ENCODE peak calls at places on chromosomes 3 and 15, in ten cellular contexts. One of them, this sample, is unnamed. For H3K4me1, the result is how much of the 10 kb centered on the place peaks cover.

GRCh38 chr3:5875056-5875455 is 687.5 kb downstream of the EDEM1 start:
- DNase-seq in fibroblast of lung: no peak
- DNase-seq in heart left ventricle: no peak
- DNase-seq in Peyer's patch: no peak
- DNase-seq in psoas muscle: no peak
- DNase-seq in heart right ventricle: no peak
- DNase-seq in HepG2: no peak
- DNase-seq in ovary: no peak
- DNase-seq in A673: no peak
- DNase-seq in iPS DF 6.9: no peak
- DNase-seq in this sample: no peak

GRCh38 chr15:32657198-32657886 is 15.8 kb downstream of the SCG5 start:
- DNase-seq in Peyer's patch: no peak
- DNase-seq in HepG2: no peak
- DNase-seq in iPS DF 6.9: no peak
- DNase-seq in ovary: no peak
- DNase-seq in fibroblast of lung: no peak
- DNase-seq in heart right ventricle: no peak
- DNase-seq in psoas muscle: no peak
- DNase-seq in heart left ventricle: no peak
- DNase-seq in A673: no peak
- DNase-seq in this sample: no peak

GRCh38 chr3:39178553-39178952 is 13.8 kb downstream of the XIRP1 start:
- DNase-seq in ovary: no peak
- DNase-seq in heart left ventricle: no peak
- DNase-seq in A673: no peak
- DNase-seq in fibroblast of lung: peak
- DNase-seq in HepG2: no peak
- DNase-seq in psoas muscle: no peak
- DNase-seq in Peyer's patch: no peak
- DNase-seq in heart right ventricle: no peak
- DNase-seq in iPS DF 6.9: no peak
- DNase-seq in this sample: no peak

GRCh38 chr3:134754768-134755559 is 40.1 kb upstream of the EPHB1 start:
- DNase-seq in heart right ventricle: peak
- DNase-seq in Peyer's patch: peak
- DNase-seq in HepG2: peak
- DNase-seq in heart left ventricle: peak
- DNase-seq in A673: peak
- DNase-seq in iPS DF 6.9: peak
- DNase-seq in psoas muscle: peak
- DNase-seq in ovary: no peak
- DNase-seq in fibroblast of lung: peak
- DNase-seq in this sample: no peak

GRCh38 chr3:56251343-56251945 is 216.8 kb downstream of the ERC2 start:
- DNase-seq in heart right ventricle: no peak
- DNase-seq in fibroblast of lung: peak
- DNase-seq in psoas muscle: no peak
- DNase-seq in Peyer's patch: no peak
- DNase-seq in HepG2: peak
- DNase-seq in iPS DF 6.9: no peak
- DNase-seq in ovary: peak
- DNase-seq in heart left ventricle: no peak
- DNase-seq in A673: peak
- DNase-seq in this sample: no peak

GRCh38 chr3:41683666-41684350 is 278.1 kb downstream of the ULK4 start:
- DNase-seq in psoas muscle: no peak
- DNase-seq in ovary: no peak
- DNase-seq in heart left ventricle: no peak
- DNase-seq in Peyer's patch: peak
- DNase-seq in A673: no peak
- DNase-seq in iPS DF 6.9: no peak
- DNase-seq in HepG2: peak
- DNase-seq in heart right ventricle: no peak
- DNase-seq in fibroblast of lung: peak
- DNase-seq in this sample: no peak

GRCh38 chr3:23944007-23944760 is 902 bp upstream of the NR1D2 start:
- DNase-seq in heart right ventricle: no peak
- DNase-seq in A673: no peak
- DNase-seq in psoas muscle: no peak
- DNase-seq in iPS DF 6.9: no peak
- DNase-seq in heart left ventricle: no peak
- DNase-seq in fibroblast of lung: no peak
- DNase-seq in ovary: no peak
- DNase-seq in HepG2: no peak
- DNase-seq in Peyer's patch: no peak
- DNase-seq in this sample: no peak

GRCh38 chr3:184757010-184757651 is 45.3 kb upstream of the MAGEF1 start:
- DNase-seq in ovary: peak
- DNase-seq in HepG2: no peak
- DNase-seq in heart left ventricle: peak
- DNase-seq in psoas muscle: peak
- DNase-seq in Peyer's patch: no peak
- DNase-seq in heart right ventricle: peak
- DNase-seq in A673: peak
- DNase-seq in iPS DF 6.9: no peak
- DNase-seq in fibroblast of lung: peak
- DNase-seq in this sample: peak

GRCh38 chr3:100523050-100523760 is 30.8 kb downstream of the TMEM45A start:
- DNase-seq in psoas muscle: no peak
- DNase-seq in iPS DF 6.9: no peak
- DNase-seq in Peyer's patch: no peak
- DNase-seq in fibroblast of lung: no peak
- DNase-seq in heart left ventricle: no peak
- DNase-seq in A673: no peak
- DNase-seq in heart right ventricle: no peak
- DNase-seq in HepG2: no peak
- DNase-seq in ovary: no peak
- DNase-seq in this sample: no peak

GRCh38 chr3:98692787-98693473 is 70.2 kb upstream of the ST3GAL6 start:
- DNase-seq in heart left ventricle: no peak
- DNase-seq in iPS DF 6.9: no peak
- DNase-seq in Peyer's patch: no peak
- DNase-seq in heart right ventricle: no peak
- DNase-seq in HepG2: peak
- DNase-seq in ovary: no peak
- DNase-seq in psoas muscle: no peak
- DNase-seq in A673: no peak
- DNase-seq in fibroblast of lung: no peak
- DNase-seq in this sample: no peak

GRCh38 chr3:12536423-12536822 is 8.9 kb downstream of the MKRN2OS start:
- DNase-seq in A673: no peak
- DNase-seq in HepG2: no peak
- DNase-seq in iPS DF 6.9: no peak
- DNase-seq in ovary: no peak
- DNase-seq in psoas muscle: no peak
- DNase-seq in Peyer's patch: no peak
- DNase-seq in fibroblast of lung: no peak
- DNase-seq in heart right ventricle: no peak
- DNase-seq in heart left ventricle: no peak
- DNase-seq in this sample: no peak

GRCh38 chr3:169236662-169237174 is 426.8 kb downstream of the MECOM start:
- DNase-seq in heart right ventricle: no peak
- DNase-seq in A673: no peak
- DNase-seq in heart left ventricle: no peak
- DNase-seq in psoas muscle: no peak
- DNase-seq in Peyer's patch: no peak
- DNase-seq in ovary: no peak
- DNase-seq in fibroblast of lung: no peak
- DNase-seq in iPS DF 6.9: no peak
- DNase-seq in HepG2: no peak
- DNase-seq in this sample: no peak

GRCh38 chr3:61829301-61830110 is 268.1 kb downstream of the PTPRG start:
- DNase-seq in heart left ventricle: no peak
- DNase-seq in HepG2: no peak
- DNase-seq in iPS DF 6.9: no peak
- DNase-seq in A673: no peak
- DNase-seq in psoas muscle: no peak
- DNase-seq in fibroblast of lung: no peak
- DNase-seq in heart right ventricle: no peak
- DNase-seq in ovary: no peak
- DNase-seq in Peyer's patch: no peak
- DNase-seq in this sample: no peak

DNA sequence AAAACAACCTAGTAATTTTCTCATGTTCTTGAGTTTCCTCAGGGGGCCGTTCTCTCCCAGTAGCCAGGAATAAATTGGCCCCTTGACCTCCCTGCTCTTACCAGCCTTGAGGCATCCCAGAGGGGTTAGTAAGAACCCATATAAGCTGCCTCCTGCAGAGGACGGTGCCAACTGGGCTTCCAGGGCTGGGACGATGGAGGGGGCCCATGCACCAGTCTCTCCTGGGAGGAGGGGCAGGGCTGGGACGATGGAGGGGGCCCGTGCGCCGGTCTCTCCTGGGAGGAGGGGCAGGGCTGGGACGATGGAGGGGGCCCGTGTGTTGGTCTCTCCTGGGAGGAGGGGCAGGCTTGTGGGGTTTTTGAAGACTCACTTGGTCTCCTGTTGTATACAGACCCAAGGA is 22.0 kb downstream of the LINGO1 start:
- DNase-seq in heart left ventricle: no peak
- DNase-seq in psoas muscle: no peak
- DNase-seq in fibroblast of lung: no peak
- DNase-seq in iPS DF 6.9: no peak
- DNase-seq in heart right ventricle: no peak
- DNase-seq in Peyer's patch: no peak
- DNase-seq in HepG2: no peak
- DNase-seq in ovary: no peak
- DNase-seq in A673: no peak
- DNase-seq in this sample: no peak
- H3K4me1 ChIP-seq in heart left ventricle: under half
- H3K4me1 ChIP-seq in psoas muscle: under half
- H3K4me1 ChIP-seq in fibroblast of lung: under half
- H3K4me1 ChIP-seq in iPS DF 6.9: under half
- H3K4me1 ChIP-seq in heart right ventricle: under half
- H3K4me1 ChIP-seq in Peyer's patch: under half
- H3K4me1 ChIP-seq in HepG2: under half
- H3K4me1 ChIP-seq in ovary: under half
- H3K4me1 ChIP-seq in A673: half or more
- H3K4me1 ChIP-seq in this sample: under half

GRCh38 chr15:67148196-67148701 is 82.8 kb downstream of the SMAD3 start:
- DNase-seq in Peyer's patch: no peak
- DNase-seq in A673: peak
- DNase-seq in heart left ventricle: no peak
- DNase-seq in heart right ventricle: no peak
- DNase-seq in fibroblast of lung: peak
- DNase-seq in iPS DF 6.9: no peak
- DNase-seq in ovary: no peak
- DNase-seq in psoas muscle: no peak
- DNase-seq in HepG2: peak
- DNase-seq in this sample: no peak
- H3K4me1 ChIP-seq in Peyer's patch: under half
- H3K4me1 ChIP-seq in A673: half or more
- H3K4me1 ChIP-seq in heart left ventricle: half or more
- H3K4me1 ChIP-seq in heart right ventricle: half or more
- H3K4me1 ChIP-seq in fibroblast of lung: half or more
- H3K4me1 ChIP-seq in iPS DF 6.9: under half
- H3K4me1 ChIP-seq in ovary: under half
- H3K4me1 ChIP-seq in psoas muscle: half or more
- H3K4me1 ChIP-seq in HepG2: half or more
- H3K4me1 ChIP-seq in this sample: under half

GRCh38 chr15:40328711-40329240 is 5.3 kb downstream of the INAFM2 start:
- DNase-seq in ovary: no peak
- DNase-seq in fibroblast of lung: no peak
- DNase-seq in HepG2: no peak
- DNase-seq in heart left ventricle: peak
- DNase-seq in Peyer's patch: no peak
- DNase-seq in iPS DF 6.9: no peak
- DNase-seq in A673: no peak
- DNase-seq in psoas muscle: no peak
- DNase-seq in heart right ventricle: no peak
- DNase-seq in this sample: no peak

GRCh38 chr15:40325700-40326099 is 2.2 kb downstream of the INAFM2 start:
- DNase-seq in heart left ventricle: no peak
- DNase-seq in psoas muscle: no peak
- DNase-seq in iPS DF 6.9: no peak
- DNase-seq in Peyer's patch: no peak
- DNase-seq in heart right ventricle: no peak
- DNase-seq in ovary: no peak
- DNase-seq in HepG2: no peak
- DNase-seq in fibroblast of lung: no peak
- DNase-seq in A673: no peak
- DNase-seq in this sample: no peak

GRCh38 chr15:40328176-40328575 is 4.7 kb downstream of the INAFM2 start:
- DNase-seq in psoas muscle: no peak
- DNase-seq in fibroblast of lung: peak
- DNase-seq in HepG2: no peak
- DNase-seq in heart right ventricle: no peak
- DNase-seq in iPS DF 6.9: no peak
- DNase-seq in Peyer's patch: no peak
- DNase-seq in ovary: no peak
- DNase-seq in heart left ventricle: no peak
- DNase-seq in A673: no peak
- DNase-seq in this sample: no peak

GRCh38 chr15:40325188-40325587 is 1.7 kb downstream of the INAFM2 start:
- DNase-seq in psoas muscle: no peak
- DNase-seq in A673: no peak
- DNase-seq in Peyer's patch: no peak
- DNase-seq in fibroblast of lung: no peak
- DNase-seq in HepG2: no peak
- DNase-seq in heart right ventricle: no peak
- DNase-seq in ovary: no peak
- DNase-seq in iPS DF 6.9: no peak
- DNase-seq in heart left ventricle: no peak
- DNase-seq in this sample: no peak

DNA sequence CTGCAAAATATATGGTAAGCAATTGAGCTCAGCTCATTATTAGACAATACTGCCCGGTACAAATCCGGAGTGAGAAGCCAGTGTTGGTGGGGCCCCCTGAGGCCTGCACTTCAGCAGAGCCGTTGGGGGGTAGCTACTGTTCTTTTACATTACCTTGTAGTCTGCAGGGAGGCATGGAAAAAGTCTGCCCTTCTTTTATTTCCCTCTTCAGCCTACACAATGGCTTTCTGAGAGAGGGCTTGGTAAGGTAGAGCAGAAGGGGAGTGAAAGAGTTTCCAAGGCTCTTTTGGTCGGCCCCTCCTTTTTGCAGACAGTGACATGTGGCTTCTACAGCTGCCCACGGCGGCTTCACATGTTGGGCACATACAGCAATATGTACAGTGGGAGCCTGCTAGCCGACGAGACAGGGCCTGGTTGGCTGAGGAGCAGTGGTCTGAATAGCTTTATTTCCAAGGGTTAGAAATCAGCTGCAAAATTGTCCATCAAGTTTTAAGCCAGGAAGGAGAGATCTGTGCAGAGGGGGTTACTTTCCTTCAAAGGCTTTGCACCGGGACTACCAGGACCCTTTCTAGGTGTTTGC is 3.9 kb downstream of the INAFM2 start:
- DNase-seq in heart left ventricle: peak
- DNase-seq in psoas muscle: no peak
- DNase-seq in iPS DF 6.9: no peak
- DNase-seq in heart right ventricle: no peak
- DNase-seq in A673: no peak
- DNase-seq in ovary: no peak
- DNase-seq in HepG2: no peak
- DNase-seq in fibroblast of lung: no peak
- DNase-seq in Peyer's patch: no peak
- DNase-seq in this sample: no peak
- H3K4me1 ChIP-seq in heart left ventricle: half or more
- H3K4me1 ChIP-seq in psoas muscle: under half
- H3K4me1 ChIP-seq in iPS DF 6.9: under half
- H3K4me1 ChIP-seq in heart right ventricle: half or more
- H3K4me1 ChIP-seq in A673: under half
- H3K4me1 ChIP-seq in ovary: under half
- H3K4me1 ChIP-seq in HepG2: under half
- H3K4me1 ChIP-seq in fibroblast of lung: under half
- H3K4me1 ChIP-seq in Peyer's patch: under half
- H3K4me1 ChIP-seq in this sample: under half

GRCh38 chr15:67031321-67031720 is 34.1 kb upstream of the SMAD3 start:
- DNase-seq in heart left ventricle: no peak
- DNase-seq in iPS DF 6.9: no peak
- DNase-seq in psoas muscle: no peak
- DNase-seq in A673: no peak
- DNase-seq in ovary: no peak
- DNase-seq in heart right ventricle: no peak
- DNase-seq in HepG2: no peak
- DNase-seq in fibroblast of lung: no peak
- DNase-seq in Peyer's patch: no peak
- DNase-seq in this sample: no peak
- H3K4me1 ChIP-seq in heart left ventricle: under half
- H3K4me1 ChIP-seq in iPS DF 6.9: under half
- H3K4me1 ChIP-seq in psoas muscle: under half
- H3K4me1 ChIP-seq in A673: under half
- H3K4me1 ChIP-seq in ovary: under half
- H3K4me1 ChIP-seq in heart right ventricle: under half
- H3K4me1 ChIP-seq in HepG2: under half
- H3K4me1 ChIP-seq in fibroblast of lung: under half
- H3K4me1 ChIP-seq in Peyer's patch: under half
- H3K4me1 ChIP-seq in this sample: under half